ENCODE peak calls at places on chromosomes 1 and 21, in six cellular contexts. D, U, E, M, Q and T are unnamed samples.

GRCh38 chr1:116871772-116872146 is 38.0 kb upstream of the PTGFRN start:
- DNase-seq in D (no peak), U (no peak), E (no peak), M (no peak), Q (peak), T (no peak)

GRCh38 chr1:5938068-5938740 is 54.0 kb downstream of the NPHP4 start:
- DNase-seq in D (no peak), U (no peak), E (no peak), M (peak), Q (no peak), T (no peak)

GRCh38 chr1:214331827-214332423 is 51.0 kb downstream of the SMYD2 start:
- DNase-seq in D (no peak), U (peak), E (peak), M (peak), Q (peak), T (no peak)

GRCh38 chr1:109806733-109807397 is 43.1 kb upstream of the EPS8L3 start:
- DNase-seq in D (no peak), U (no peak), E (no peak), M (no peak), Q (no peak), T (peak)

GRCh38 chr1:9166289-9167235 is 37.7 kb upstream of the GPR157 start:
- DNase-seq in D (no peak), U (no peak), E (no peak), M (no peak), Q (no peak), T (no peak)

GRCh38 chr1:167663002-167663772 is 33.2 kb downstream of the RCSD1 start:
- DNase-seq in D (peak), U (no peak), E (no peak), M (peak), Q (peak), T (no peak)

GRCh38 chr1:118907466-118907865 is 80.7 kb downstream of the TBX15 start:
- DNase-seq in D (no peak), U (no peak), E (no peak), M (no peak), Q (no peak), T (no peak)

GRCh38 chr1:201397675-201398074 is 1.4 kb downstream of the LAD1 start:
- DNase-seq in D (no peak), U (no peak), E (no peak), M (no peak), Q (peak), T (no peak)

GRCh38 chr1:246753670-246754535 is 29.7 kb downstream of the SCCPDH start:
- DNase-seq in D (peak), U (peak), E (peak), M (peak), Q (peak), T (peak)

GRCh38 chr1:178399177-178399728 is 97.5 kb downstream of the CLEC20A start:
- DNase-seq in D (no peak), U (no peak), E (no peak), M (no peak), Q (peak), T (no peak)

GRCh38 chr1:61453111-61453961 is 271.6 kb downstream of the TM2D1 start:
- DNase-seq in D (peak), U (peak), E (peak), M (peak), Q (peak), T (peak)

GRCh38 chr1:47405697-47406096 is 10.4 kb upstream of the FOXE3 start:
- DNase-seq in D (no peak), U (peak), E (no peak), M (no peak), Q (no peak), T (no peak)

GRCh38 chr1:228343211-228343661 is 63.4 kb downstream of the TRIM11 start:
- DNase-seq in D (no peak), U (no peak), E (no peak), M (no peak), Q (no peak), T (peak)

GRCh38 chr21:22791986-22792560 is 1793.9 kb downstream of the NCAM2 start:
- DNase-seq in D (no peak), U (peak), E (peak), M (peak), Q (peak), T (no peak)

GRCh38 chr1:30332100-30333094 is 391.0 kb downstream of the MATN1 start:
- DNase-seq in D (no peak), U (no peak), E (no peak), M (no peak), Q (no peak), T (no peak)

GRCh38 chr1:18874600-18874999 is 15.1 kb upstream of the TAS1R2 start:
- DNase-seq in D (no peak), U (no peak), E (no peak), M (no peak), Q (no peak), T (no peak)

GRCh38 chr1:53678046-53678445 is 60.9 kb downstream of the GLIS1 start:
- DNase-seq in D (no peak), U (no peak), E (no peak), M (no peak), Q (no peak), T (no peak)

GRCh38 chr21:35697321-35697808 is 363.0 kb downstream of the SETD4 start:
- DNase-seq in D (peak), U (no peak), E (no peak), M (peak), Q (peak), T (peak)

GRCh38 chr1:228827026-228827425 is 91.7 kb downstream of the RHOU start:
- DNase-seq in D (no peak), U (no peak), E (no peak), M (no peak), Q (no peak), T (no peak)

GRCh38 chr21:42062543-42063022 is 8.5 kb upstream of the UMODL1 start:
- DNase-seq in D (no peak), U (peak), E (peak), M (no peak), Q (no peak), T (no peak)

GRCh38 chr21:28745131-28746055 is 247.3 kb downstream of the LTN1 start:
- DNase-seq in D (peak), U (peak), E (peak), M (peak), Q (peak), T (peak)

GRCh38 chr1:211589782-211590721 is 11.1 kb upstream of the SLC30A1 start:
- DNase-seq in D (peak), U (no peak), E (no peak), M (no peak), Q (peak), T (no peak)

GRCh38 chr1:47444317-47444577 is 6.4 kb downstream of the FOXD2 start:
- DNase-seq in D (no peak), U (no peak), E (no peak), M (no peak), Q (no peak), T (no peak)

GRCh38 chr1:11930571-11931445 is 3.7 kb upstream of the PLOD1 start:
- DNase-seq in D (peak), U (no peak), E (no peak), M (peak), Q (peak), T (no peak)

GRCh38 chr1:64975740-64976139 is 9.4 kb upstream of the JAK1 start:
- DNase-seq in D (no peak), U (no peak), E (no peak), M (no peak), Q (no peak), T (no peak)

GRCh38 chr1:156894001-156894400 is 483 bp downstream of the PEAR1 start:
- DNase-seq in D (no peak), U (no peak), E (no peak), M (no peak), Q (no peak), T (no peak)

GRCh38 chr1:168454211-168454815 is 89.5 kb downstream of the XCL2 start:
- DNase-seq in D (no peak), U (no peak), E (no peak), M (peak), Q (peak), T (no peak)